ENCODE peak calls at places on chromosome 6, in ten cellular contexts. F, R, X, V, B, U, D, J, N and G are unnamed samples.
A peak's percentile ranks its signal among the peaks of the same experiment; 100 is the strongest.

GRCh38 chr6:151141685-151142084 is 98.1 kb upstream of the AKAP12 start:
- DNase-seq in F (no peak), R (no peak), X (no peak), V (peak; percentile 9), B (peak; percentile 62), U (no peak), D (no peak), J (no peak), N (no peak), G (peak; percentile 39)

GRCh38 chr6:13513606-13514502 is 26.5 kb upstream of the GFOD1 start:
- DNase-seq in F (no peak), R (no peak), X (no peak), V (peak; percentile 27), B (peak; percentile 28), U (no peak), D (no peak), J (no peak), N (peak; percentile 80), G (no peak)

GRCh38 chr6:1422290-1422689 is 32.9 kb downstream of the FOXF2 start:
- DNase-seq in F (no peak), R (no peak), X (no peak), V (no peak), B (no peak), U (no peak), D (no peak), J (no peak), N (no peak), G (no peak)

GRCh38 chr6:154938245-154938583 is 56.9 kb upstream of the TIAM2 start:
- DNase-seq in F (no peak), R (no peak), X (no peak), V (no peak), B (no peak), U (peak; percentile 66), D (no peak), J (no peak), N (peak; percentile 5), G (no peak)

GRCh38 chr6:132661906-132662305 is 2.9 kb upstream of the TAAR1 start:
- DNase-seq in F (no peak), R (no peak), X (no peak), V (no peak), B (no peak), U (no peak), D (no peak), J (no peak), N (no peak), G (no peak)

GRCh38 chr6:16721977-16722376 is 39.3 kb downstream of the ATXN1 start:
- DNase-seq in F (no peak), R (no peak), X (no peak), V (no peak), B (peak; percentile 67), U (no peak), D (no peak), J (no peak), N (no peak), G (no peak)

GRCh38 chr6:13432526-13433218 is 54.7 kb downstream of the GFOD1 start:
- DNase-seq in F (no peak), R (no peak), X (no peak), V (no peak), B (no peak), U (no peak), D (no peak), J (no peak), N (no peak), G (no peak)

GRCh38 chr6:16437984-16438383 is 199.6 kb downstream of the GMPR start:
- DNase-seq in F (no peak), R (no peak), X (no peak), V (no peak), B (no peak), U (no peak), D (no peak), J (no peak), N (no peak), G (peak; percentile 35)

GRCh38 chr6:46368137-46368536 is 123.1 kb downstream of the RCAN2 start:
- DNase-seq in F (no peak), R (no peak), X (no peak), V (no peak), B (no peak), U (no peak), D (no peak), J (no peak), N (no peak), G (no peak)

GRCh38 chr6:87364602-87365252 is 20.1 kb downstream of the C6orf163 start:
- DNase-seq in F (no peak), R (no peak), X (no peak), V (no peak), B (no peak), U (no peak), D (no peak), J (no peak), N (no peak), G (no peak)

GRCh38 chr6:126063512-126064146 is 77.3 kb downstream of the TRMT11 start:
- DNase-seq in F (peak; percentile 88), R (no peak), X (no peak), V (no peak), B (peak; percentile 77), U (no peak), D (no peak), J (no peak), N (peak; percentile 5), G (no peak)

GRCh38 chr6:125750692-125751333 is 1.4 kb downstream of the HEY2 start:
- DNase-seq in F (no peak), R (no peak), X (no peak), V (peak; percentile 14), B (no peak), U (no peak), D (no peak), J (no peak), N (no peak), G (no peak)

GRCh38 chr6:120894077-120894476 is 440.2 kb downstream of the TBC1D32 start:
- DNase-seq in F (no peak), R (no peak), X (no peak), V (no peak), B (no peak), U (no peak), D (no peak), J (no peak), N (no peak), G (no peak)

DNA sequence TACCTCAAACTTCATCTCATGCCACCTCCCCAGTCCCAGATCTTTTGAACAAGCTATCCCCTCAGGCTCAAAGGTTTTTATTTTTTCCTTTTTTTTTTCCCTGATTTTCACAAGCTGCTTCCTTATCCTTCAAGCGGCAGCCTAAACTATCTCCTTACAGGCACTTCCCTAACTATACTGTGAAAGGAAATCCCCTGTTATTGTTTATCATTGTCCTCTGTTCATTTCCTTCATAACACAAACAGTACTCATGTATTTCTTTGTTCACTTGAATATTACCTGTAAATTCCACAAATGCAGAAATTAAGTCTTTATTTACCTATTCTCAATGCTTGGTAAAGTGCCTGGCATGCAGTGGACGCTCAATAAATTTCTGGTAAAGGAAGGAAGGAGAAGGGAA is 48.9 kb downstream of the ME1 start:
- DNase-seq in F (no peak), R (no peak), X (no peak), V (no peak), B (no peak), U (no peak), D (no peak), J (no peak), N (no peak), G (no peak)
- H3K4me3 ChIP-seq in F (no peak overlapping the region), R (no peak overlapping the region), X (no peak overlapping the region), V (no peak overlapping the region), B (no peak overlapping the region), U (no peak overlapping the region), D (no peak overlapping the region), J (no peak overlapping the region), N (no peak overlapping the region), G (no peak overlapping the region)

GRCh38 chr6:31175961-31176360 is 5.5 kb upstream of the POU5F1 start:
- DNase-seq in F (peak; percentile 69), R (no peak), X (no peak), V (no peak), B (peak; percentile 60), U (no peak), D (no peak), J (no peak), N (peak; percentile 96), G (no peak)
- H3K4me1 ChIP-seq in F (peaks cover 8% of the 10 kb centered on the region), R (peaks cover 5% of the 10 kb centered on the region), X (no peaks in the 10 kb centered on the region), V (no peaks in the 10 kb centered on the region), B (peaks cover 11% of the 10 kb centered on the region), U (peaks cover 10% of the 10 kb centered on the region), D (peaks cover 19% of the 10 kb centered on the region), J (no peaks in the 10 kb centered on the region), N (peaks cover 7% of the 10 kb centered on the region), G (peaks cover 10% of the 10 kb centered on the region)

DNA sequence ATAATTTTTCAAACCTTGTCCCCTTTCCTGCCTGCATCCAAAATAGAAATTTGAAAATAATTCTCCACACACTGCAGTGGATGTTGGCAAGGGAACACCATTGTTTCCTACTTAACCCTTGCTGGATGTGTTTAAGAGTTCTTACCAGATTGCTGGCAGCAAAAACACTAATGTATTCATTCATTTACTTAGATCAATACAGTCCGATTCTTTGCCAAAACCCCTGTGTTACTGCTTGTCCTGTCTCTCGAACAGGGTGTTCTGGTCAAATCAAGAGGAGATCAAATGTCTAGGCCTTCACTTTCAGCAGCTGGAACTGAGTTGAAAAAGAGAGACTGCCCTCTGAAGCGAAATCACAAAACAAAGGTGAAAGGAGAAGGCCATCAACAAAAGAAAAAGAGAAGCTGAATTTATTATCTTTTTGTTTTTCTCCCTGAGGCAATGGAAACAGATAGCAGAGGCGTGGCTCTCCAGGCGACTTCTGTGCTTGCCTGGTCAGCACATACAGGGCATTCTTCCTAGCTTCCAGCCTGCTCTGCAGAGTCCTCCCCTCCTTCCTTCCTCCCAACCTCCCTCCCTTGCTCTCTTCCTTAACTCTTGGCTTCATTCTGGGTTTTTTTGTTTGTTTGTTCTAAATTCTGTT is 44.1 kb upstream of the GCM1 start:
- DNase-seq in F (no peak), R (no peak), X (no peak), V (no peak), B (peak; percentile 23), U (no peak), D (peak; percentile 56), J (no peak), N (peak; percentile 74), G (no peak)
- H3K27ac ChIP-seq in F (no peak overlapping the region), R (no peak overlapping the region), X (no peak overlapping the region), V (no peak overlapping the region), B (no peak overlapping the region), U (no peak overlapping the region), D (no peak overlapping the region), J (no peak overlapping the region), N (no peak overlapping the region), G (peak overlapping the region; percentile 53)

GRCh38 chr6:156718647-156719394 is 58.4 kb upstream of the ARID1B start:
- DNase-seq in F (peak; percentile 55), R (no peak), X (peak; percentile 87), V (no peak), B (peak; percentile 84), U (no peak), D (peak; percentile 16), J (no peak), N (peak; percentile 88), G (no peak)

GRCh38 chr6:156719720-156720563 is 57.2 kb upstream of the ARID1B start:
- DNase-seq in F (peak; percentile 87), R (peak; percentile 94), X (peak; percentile 98), V (peak; percentile 76), B (peak; percentile 90), U (peak; percentile 97), D (peak; percentile 43), J (peak; percentile 91), N (peak; percentile 93), G (peak; percentile 98)

GRCh38 chr6:156717542-156717941 is 59.6 kb upstream of the ARID1B start:
- DNase-seq in F (no peak), R (no peak), X (no peak), V (no peak), B (no peak), U (no peak), D (no peak), J (no peak), N (no peak), G (no peak)

GRCh38 chr6:156719395-156719719 is 57.8 kb upstream of the ARID1B start:
- DNase-seq in F (no peak), R (no peak), X (no peak), V (no peak), B (no peak), U (no peak), D (no peak), J (no peak), N (no peak), G (no peak)

GRCh38 chr6:156720739-156721714 is 56.2 kb upstream of the ARID1B start:
- DNase-seq in F (peak; percentile 31), R (no peak), X (no peak), V (no peak), B (no peak), U (peak; percentile 65), D (peak; percentile 42), J (no peak), N (no peak), G (no peak)
- H3K4me3 ChIP-seq in F (no peak overlapping the region), R (no peak overlapping the region), X (peak overlapping the region; percentile 44), V (no peak overlapping the region), B (no peak overlapping the region), U (no peak overlapping the region), D (no peak overlapping the region), J (no peak overlapping the region), N (no peak overlapping the region), G (no peak overlapping the region)